ENCODE peak calls at places on chromosomes 16 and 17, in nine cellular contexts. U, L, S, Y, Q, B, I, M and C are unnamed samples.

GRCh38 chr16:11877374-11877773 is 26.0 kb upstream of the RSL1D1 start:
- DNase-seq in U (no peak), L (peak; percentile 41), S (no peak), Y (no peak), Q (no peak), B (no peak), I (no peak), M (no peak), C (peak; percentile 41)

GRCh38 chr16:2530629-2531318 is 434 bp downstream of the CEMP1 start:
- DNase-seq in U (no peak), L (no peak), S (no peak), Y (no peak), Q (no peak), B (no peak), I (no peak), M (no peak), C (no peak)

GRCh38 chr17:17051791-17052461 is 9.7 kb downstream of the MPRIP start:
- DNase-seq in U (no peak), L (no peak), S (no peak), Y (peak; percentile 91), Q (no peak), B (no peak), I (no peak), M (no peak), C (peak; percentile 39)

GRCh38 chr16:69399361-69399760 is 13.6 kb upstream of the TERF2 start:
- DNase-seq in U (no peak), L (peak; percentile 31), S (no peak), Y (no peak), Q (no peak), B (no peak), I (no peak), M (no peak), C (peak; percentile 78)

GRCh38 chr17:69567130-69567529 is 152.6 kb downstream of the MAP2K6 start:
- DNase-seq in U (no peak), L (peak; percentile 14), S (no peak), Y (no peak), Q (no peak), B (peak; percentile 41), I (no peak), M (peak; percentile 28), C (no peak)

GRCh38 chr16:3880623-3881498 is at the start of gene CREBBP:
- DNase-seq in U (peak; percentile 34), L (peak; percentile 88), S (peak; percentile 52), Y (peak; percentile 64), Q (peak; percentile 96), B (peak; percentile 94), I (peak; percentile 94), M (peak; percentile 83), C (peak; percentile 74)

GRCh38 chr17:82884341-82884871 is 44.6 kb upstream of the ZNF750 start:
- DNase-seq in U (no peak), L (peak; percentile 23), S (no peak), Y (no peak), Q (no peak), B (no peak), I (no peak), M (no peak), C (peak; percentile 23)

GRCh38 chr16:82867425-82867824 is 240.7 kb downstream of the CDH13 start:
- DNase-seq in U (peak; percentile 7), L (peak; percentile 7), S (no peak), Y (no peak), Q (no peak), B (no peak), I (no peak), M (no peak), C (peak; percentile 35)

DNA sequence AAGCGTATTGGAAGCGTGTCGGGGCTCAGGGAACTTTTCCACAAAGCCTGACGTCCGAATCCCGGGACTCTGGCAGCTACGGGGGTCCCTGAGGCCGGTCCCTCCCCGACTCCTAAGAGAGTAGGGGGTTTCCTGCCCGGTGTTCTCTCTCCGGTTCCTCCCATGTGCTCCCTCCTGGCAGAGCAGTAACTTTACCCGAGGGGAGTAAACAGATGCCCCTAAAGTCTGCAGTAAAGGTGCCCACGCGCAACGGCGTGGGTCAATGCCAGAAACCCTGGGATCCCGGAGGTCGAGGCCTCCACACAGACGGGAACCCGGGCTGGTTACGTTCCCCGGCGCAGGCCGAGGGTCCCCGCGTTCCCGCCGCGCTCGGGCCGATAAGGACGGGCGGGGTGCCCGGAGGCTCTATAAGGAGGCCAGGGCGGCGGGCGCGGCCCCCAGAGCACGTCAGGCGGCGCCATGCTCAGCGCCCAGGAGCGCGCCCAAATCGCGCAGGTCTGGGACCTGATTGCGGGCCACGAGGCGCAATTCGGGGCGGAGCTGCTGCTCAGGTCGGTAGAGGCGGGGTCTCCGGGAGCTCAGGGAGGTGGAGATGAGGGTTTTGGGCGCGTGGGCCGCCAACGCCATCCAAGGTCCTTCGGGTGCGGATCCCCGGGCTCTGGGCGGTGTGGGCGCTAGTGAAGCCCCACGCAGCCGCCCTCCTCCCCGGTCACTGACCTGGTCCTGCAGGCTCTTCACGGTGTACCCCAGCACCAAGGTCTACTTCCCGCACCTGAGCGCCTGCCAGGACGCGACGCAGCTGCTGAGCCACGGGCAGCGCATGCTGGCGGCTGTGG is at the start of gene HBM:
- DNase-seq in U (no peak), L (no peak), S (no peak), Y (no peak), Q (no peak), B (peak; percentile 40), I (no peak), M (no peak), C (no peak)
- H3K4me3 ChIP-seq in U (no peak within 1 kb of the TSS), L (no peak within 1 kb of the TSS), S (no peak within 1 kb of the TSS), Y (no peak within 1 kb of the TSS), Q (no peak within 1 kb of the TSS), B (peak within 1 kb of the TSS; percentile 64), I (peak within 1 kb of the TSS; percentile 38), M (no peak within 1 kb of the TSS), C (peak within 1 kb of the TSS; percentile 12)

DNA sequence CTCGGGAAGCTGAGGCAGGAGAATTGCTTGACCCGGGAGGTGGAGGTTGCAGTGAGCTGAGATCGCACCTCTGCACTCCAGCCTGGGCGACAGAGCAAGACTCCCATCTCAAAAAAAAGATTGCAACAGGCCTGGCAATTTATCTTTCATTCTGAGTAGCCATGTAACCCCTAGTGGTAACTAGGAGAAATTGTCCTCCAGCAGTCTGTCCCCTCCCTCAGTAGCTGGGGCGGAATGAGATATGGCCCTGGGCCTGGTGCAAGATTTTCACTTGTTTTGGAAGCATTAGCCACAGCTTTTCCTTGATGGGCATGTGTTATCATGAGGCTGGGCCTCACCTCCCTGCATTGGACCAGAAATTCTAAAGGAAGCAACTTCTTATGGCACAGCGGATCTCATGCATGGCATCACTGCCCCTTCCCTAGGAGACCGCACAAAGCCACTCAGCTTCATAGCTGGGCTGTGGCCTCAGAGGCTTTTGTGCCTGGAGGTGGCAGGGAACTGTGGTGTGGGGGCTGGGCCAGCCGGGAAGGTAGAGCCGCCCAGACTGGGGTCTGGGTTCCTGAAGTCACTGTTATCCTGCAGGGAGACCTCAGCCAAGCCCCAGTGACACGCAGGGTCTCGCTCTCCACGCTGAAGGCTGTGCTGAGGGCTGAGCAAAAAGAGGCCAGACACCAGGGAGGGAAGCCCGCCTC is 13.4 kb downstream of the NATD1 start:
- DNase-seq in U (no peak), L (peak; percentile 47), S (peak; percentile 15), Y (no peak), Q (peak; percentile 35), B (peak; percentile 72), I (peak; percentile 38), M (peak; percentile 58), C (peak; percentile 36)
- TF ChIP-seq CTCF in U (peak; percentile 56), L (peak; percentile 59), S (peak; percentile 67), Y (peak; percentile 70), Q (peak; percentile 45), B (peak; percentile 49), I (peak; percentile 48), M (peak; percentile 56), C (peak; percentile 47)

DNA sequence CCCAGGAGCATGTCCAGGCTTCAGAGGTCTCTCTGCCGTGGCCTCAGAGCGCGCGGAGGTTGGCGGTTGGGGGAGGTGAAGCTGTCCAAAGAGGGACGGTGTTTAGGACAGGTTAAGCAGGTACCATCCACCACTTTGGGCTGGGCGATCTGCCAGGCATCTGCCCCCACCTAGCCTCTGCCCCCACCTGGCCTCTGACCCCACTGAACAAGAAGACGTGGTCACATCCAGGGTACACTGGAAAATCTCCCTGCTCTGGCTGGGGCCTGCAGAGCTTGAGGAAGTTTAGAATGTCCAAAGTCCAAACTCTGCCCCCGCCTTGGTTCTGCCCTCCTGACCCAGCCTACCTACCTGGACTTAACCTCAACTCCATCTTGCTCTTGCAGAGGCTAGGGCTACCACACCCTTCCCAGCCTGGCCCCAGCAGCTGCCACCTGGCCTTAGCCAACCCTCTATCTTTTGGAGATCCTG is 1.6 kb downstream of the ITGA3 start:
- DNase-seq in U (no peak), L (no peak), S (no peak), Y (no peak), Q (no peak), B (no peak), I (no peak), M (no peak), C (no peak)
- H3K4me3 ChIP-seq in U (peak overlapping the region; percentile 91), L (peak overlapping the region; percentile 62), S (peak overlapping the region; percentile 86), Y (peak overlapping the region; percentile 79), Q (no peak overlapping the region), B (peak overlapping the region; percentile 58), I (no peak overlapping the region), M (peak overlapping the region; percentile 90), C (peak overlapping the region; percentile 68)

GRCh38 chr16:84183572-84183875 is 3.3 kb downstream of the TAF1C start:
- DNase-seq in U (no peak), L (no peak), S (no peak), Y (no peak), Q (no peak), B (no peak), I (no peak), M (no peak), C (no peak)

GRCh38 chr16:84183911-84184310 is 2.9 kb downstream of the TAF1C start:
- DNase-seq in U (no peak), L (no peak), S (no peak), Y (no peak), Q (no peak), B (no peak), I (no peak), M (no peak), C (no peak)

GRCh38 chr16:84182104-84182503 is 4.8 kb downstream of the TAF1C start:
- DNase-seq in U (no peak), L (no peak), S (no peak), Y (no peak), Q (no peak), B (no peak), I (no peak), M (no peak), C (no peak)

GRCh38 chr16:84181144-84181915 is 5.5 kb downstream of the TAF1C start:
- DNase-seq in U (no peak), L (no peak), S (no peak), Y (no peak), Q (no peak), B (no peak), I (no peak), M (no peak), C (no peak)

DNA sequence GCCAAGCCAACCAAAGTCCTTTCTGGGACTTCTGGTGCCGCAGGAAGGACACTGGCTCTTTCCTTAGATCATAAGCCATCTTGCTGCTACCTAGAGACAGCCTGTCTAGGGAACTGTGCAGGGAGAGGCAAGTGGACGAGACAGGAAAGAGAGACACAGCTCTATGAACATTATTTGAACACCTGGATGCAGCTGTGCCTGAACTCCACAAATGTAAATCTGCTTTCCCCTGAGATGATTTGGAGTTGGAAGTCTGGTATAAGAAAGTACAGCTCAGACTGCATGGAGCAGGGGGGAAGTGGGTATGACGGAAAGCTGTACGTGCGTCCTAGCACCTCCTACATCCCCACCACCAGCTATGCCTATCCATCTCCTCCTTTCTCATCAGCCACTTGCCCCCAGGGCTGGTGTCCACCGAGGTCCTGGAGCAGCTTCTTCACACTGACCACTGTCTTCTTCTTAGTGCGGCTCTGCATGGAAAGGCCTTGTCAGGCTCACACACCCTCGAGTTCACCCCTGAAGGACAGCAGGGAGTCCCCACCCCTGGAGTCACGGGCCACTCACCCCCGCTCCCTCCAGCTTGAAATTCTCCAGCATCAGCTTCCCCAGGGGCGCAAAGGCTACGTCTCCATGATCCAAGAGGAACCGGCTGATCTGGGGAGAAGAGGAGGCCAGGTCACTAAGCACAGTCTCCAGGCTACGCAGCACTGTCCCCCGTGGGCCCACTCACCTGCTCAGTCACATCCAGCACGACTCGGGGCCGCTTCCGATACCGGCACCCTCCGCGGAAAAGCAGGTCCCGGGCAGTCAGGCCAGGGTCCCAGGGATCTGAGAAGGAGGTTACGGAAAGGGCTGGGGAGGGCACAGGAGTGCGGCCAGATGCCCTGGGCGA is 3.9 kb downstream of the TAF1C start:
- DNase-seq in U (no peak), L (no peak), S (no peak), Y (no peak), Q (no peak), B (no peak), I (no peak), M (no peak), C (no peak)
- TF ChIP-seq CTCF in U (no peak), L (no peak), S (no peak), Y (no peak), Q (no peak), B (no peak), I (no peak), M (no peak), C (no peak)